ENCODE peak calls at places on chromosomes 13 and 19, in six cellular contexts. B, S, F, A, H and Z are unnamed samples.

GRCh38 chr19:2064788-2065524 is 13.9 kb upstream of the MKNK2 start:
- DNase-seq in F (no peak), S (peak), A (no peak), H (no peak), B (no peak), Z (no peak)

GRCh38 chr13:27020415-27020814 is 151.2 kb downstream of the USP12 start:
- DNase-seq in B (no peak), H (no peak), F (no peak), A (no peak), S (no peak), Z (no peak)

GRCh38 chr19:46834984-46835383 is 15.7 kb downstream of the AP2S1 start:
- DNase-seq in S (no peak), B (no peak), A (no peak), H (no peak), F (no peak), Z (no peak)

GRCh38 chr13:24511019-24511823 is 1.4 kb downstream of the PARP4 start:
- DNase-seq in A (peak), F (peak), S (no peak), B (peak), H (no peak), Z (peak)

GRCh38 chr13:108508263-108508662 is 121.1 kb upstream of the MYO16 start:
- DNase-seq in A (no peak), B (peak), F (no peak), H (no peak), S (no peak), Z (peak)

GRCh38 chr13:32135655-32136054 is 104.1 kb downstream of the FRY start:
- DNase-seq in S (no peak), H (no peak), F (no peak), A (no peak), B (peak), Z (no peak)

GRCh38 chr13:47175172-47175806 is 278.4 kb upstream of the HTR2A start:
- DNase-seq in H (no peak), S (no peak), F (peak), B (peak), A (no peak), Z (no peak)

GRCh38 chr13:99659234-99659633 is 158.0 kb downstream of the TM9SF2 start:
- DNase-seq in A (no peak), F (no peak), B (no peak), S (no peak), H (no peak), Z (no peak)

GRCh38 chr13:21297452-21297851 is 121.0 kb downstream of the MRPL57 start:
- DNase-seq in S (no peak), A (no peak), B (no peak), F (no peak), H (no peak), Z (no peak)

GRCh38 chr13:98649861-98650260 is 73.0 kb upstream of the STK24 start:
- DNase-seq in H (no peak), B (no peak), S (no peak), A (no peak), F (no peak), Z (no peak)

GRCh38 chr19:33075519-33075918 is 5.5 kb upstream of the GPATCH1 start:
- DNase-seq in B (no peak), H (no peak), F (no peak), A (no peak), S (no peak), Z (no peak)

GRCh38 chr13:25630327-25630726 is 258.6 kb downstream of the ATP8A2 start:
- DNase-seq in B (no peak), H (no peak), S (no peak), F (no peak), A (no peak), Z (no peak)

GRCh38 chr13:31067416-31068118 is 94.1 kb downstream of the HSPH1 start:
- DNase-seq in F (peak), A (no peak), S (no peak), B (peak), H (no peak), Z (no peak)

GRCh38 chr19:6425732-6426686 is 1.4 kb upstream of the KHSRP start:
- DNase-seq in A (no peak), F (no peak), S (no peak), H (no peak), B (no peak), Z (no peak)

GRCh38 chr19:45216677-45217076 is 28.5 kb downstream of the EXOC3L2 start:
- DNase-seq in F (no peak), B (no peak), A (no peak), S (no peak), H (no peak), Z (no peak)

GRCh38 chr19:17333611-17334413 is 843 bp downstream of the ANO8 start:
- DNase-seq in H (peak), B (peak), S (no peak), A (peak), F (no peak), Z (peak)

GRCh38 chr19:46508206-46508605 is 12.5 kb upstream of the PNMA8B start:
- DNase-seq in H (no peak), F (no peak), A (no peak), B (no peak), S (no peak), Z (no peak)

GRCh38 chr19:7415163-7415856 is 66.6 kb downstream of the ARHGEF18 start:
- DNase-seq in A (no peak), B (peak), F (no peak), H (no peak), S (no peak), Z (no peak)

GRCh38 chr19:7789447-7789846 is 26.4 kb downstream of the CLEC4M start:
- DNase-seq in H (no peak), A (no peak), B (no peak), S (no peak), F (no peak), Z (peak)

GRCh38 chr13:46383383-46383782 is 3.7 kb downstream of the RUBCNL start:
- DNase-seq in H (no peak), S (no peak), B (no peak), A (no peak), F (no peak), Z (no peak)

GRCh38 chr19:54523403-54523802 is 20.8 kb downstream of the LAIR2 start:
- DNase-seq in A (no peak), F (peak), H (no peak), S (no peak), B (peak), Z (no peak)

GRCh38 chr13:93730780-93731179 is 504.2 kb downstream of the GPC6 start:
- DNase-seq in H (no peak), F (no peak), A (no peak), S (no peak), B (no peak), Z (no peak)

GRCh38 chr19:46221981-46222610 is 7.4 kb upstream of the IGFL1 start:
- DNase-seq in H (no peak), F (no peak), S (no peak), A (peak), B (peak), Z (no peak)

GRCh38 chr19:29383696-29384095 is 142.1 kb upstream of the VSTM2B start:
- DNase-seq in F (no peak), B (no peak), S (no peak), A (peak), H (no peak), Z (no peak)

GRCh38 chr13:44396963-44397580 is 23.4 kb downstream of the SERP2 start:
- DNase-seq in B (no peak), H (no peak), F (no peak), A (no peak), S (peak), Z (no peak)

GRCh38 chr19:5255602-5256231 is 84.9 kb downstream of the PTPRS start:
- DNase-seq in A (no peak), B (no peak), H (no peak), S (no peak), F (no peak), Z (no peak)

GRCh38 chr13:30905932-30906383 is at the start of gene MEDAG:
- DNase-seq in B (peak), F (no peak), S (no peak), A (no peak), H (no peak), Z (no peak)

GRCh38 chr13:97369269-97369893 is 64.6 kb upstream of the RAP2A start:
- DNase-seq in H (no peak), S (no peak), A (no peak), F (no peak), B (no peak), Z (peak)

GRCh38 chr13:87884874-87885273 is 213.7 kb downstream of the SLITRK5 start:
- DNase-seq in S (peak), H (no peak), F (no peak), B (peak), A (no peak), Z (no peak)

GRCh38 chr13:45781553-45782326 is 69.8 kb downstream of the SIAH3 start:
- DNase-seq in S (peak), A (peak), H (no peak), F (no peak), B (peak), Z (no peak)

GRCh38 chr19:6639439-6639838 is 30.5 kb downstream of the TNFSF14 start:
- DNase-seq in F (no peak), B (peak), S (no peak), A (no peak), H (peak), Z (no peak)

DNA sequence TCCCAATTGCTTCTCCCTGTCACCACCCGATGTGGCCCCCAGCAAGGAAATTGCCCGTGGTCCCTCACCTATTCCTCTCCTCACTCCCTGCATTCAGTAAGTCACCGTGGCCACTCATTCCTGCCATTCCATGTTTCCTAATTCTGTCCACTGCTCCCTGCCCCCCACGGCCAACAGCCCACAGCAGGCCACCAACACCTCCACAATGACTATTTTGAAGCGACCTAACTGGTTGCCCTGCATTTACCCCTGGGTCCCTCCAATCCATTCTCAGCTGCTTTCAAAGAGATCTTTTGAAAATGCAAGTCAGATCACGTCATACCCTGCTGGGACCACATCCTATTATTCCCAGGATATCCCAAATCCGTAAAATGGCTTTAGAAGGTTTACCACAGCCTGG is 210.4 kb downstream of the DCLK1 start:
- DNase-seq in A (no peak), S (no peak), B (no peak), H (no peak), F (no peak), Z (no peak)
- TF ChIP-seq CTCF in A (no peak), S (no peak), B (no peak), H (no peak), F (no peak), Z (no peak)

GRCh38 chr19:43534305-43534612 is 1.3 kb downstream of the ZNF575 start:
- DNase-seq in B (no peak), A (no peak), H (no peak), S (no peak), F (no peak), Z (no peak)

GRCh38 chr19:43532571-43532961 is 422 bp upstream of the ZNF575 start:
- DNase-seq in A (no peak), F (no peak), B (no peak), H (no peak), S (peak), Z (peak)

GRCh38 chr19:43533546-43534304 is 737 bp downstream of the ZNF575 start:
- DNase-seq in S (peak), H (peak), A (peak), B (peak), F (peak), Z (peak)

GRCh38 chr19:43532962-43533545 is at the start of gene ZNF575:
- DNase-seq in H (peak), B (peak), F (peak), S (peak), A (peak), Z (peak)

DNA sequence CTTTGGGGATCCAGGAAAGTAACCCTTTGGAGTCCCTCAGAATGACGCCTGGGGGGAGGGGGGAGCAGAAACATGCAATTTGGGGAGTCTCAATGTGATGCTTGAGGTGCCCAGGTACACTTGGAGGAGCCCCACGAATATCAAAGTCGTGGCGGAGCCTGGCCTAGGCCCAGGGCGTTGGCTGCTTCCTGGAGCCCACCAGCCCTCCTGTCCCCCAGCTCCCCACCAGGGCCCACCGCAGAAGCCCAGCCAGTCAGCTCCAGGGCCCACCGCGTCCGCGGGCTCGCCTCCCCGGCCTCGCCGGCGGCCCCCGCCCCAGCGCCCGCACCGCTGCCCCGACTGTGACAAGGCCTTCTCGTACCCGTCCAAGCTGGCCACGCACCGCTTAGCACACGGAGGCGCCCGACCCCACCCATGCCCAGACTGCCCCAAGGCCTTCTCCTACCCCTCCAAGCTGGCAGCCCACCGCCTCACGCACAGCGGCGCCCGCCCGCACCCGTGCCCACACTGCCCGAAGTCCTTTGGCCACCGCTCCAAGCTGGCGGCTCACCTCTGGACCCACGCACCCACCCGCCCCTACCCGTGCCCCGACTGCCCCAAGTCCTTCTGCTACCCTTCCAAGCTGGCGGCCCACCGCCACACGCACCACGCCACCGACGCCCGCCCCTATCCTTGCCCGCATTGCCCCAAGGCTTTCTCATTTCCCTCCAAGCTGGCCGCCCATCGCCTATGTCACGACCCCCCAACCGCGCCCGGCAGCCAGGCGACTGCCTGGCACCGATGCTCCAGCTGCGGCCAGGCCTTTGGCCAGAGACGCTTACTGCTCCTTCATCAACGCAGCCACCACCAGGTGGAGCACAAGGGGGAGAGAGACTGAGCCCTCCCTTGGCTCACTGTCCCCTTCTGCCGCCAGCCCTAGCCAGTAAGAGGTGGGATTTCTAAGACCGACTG is 2.1 kb downstream of the ZNF575 start:
- DNase-seq in H (peak), A (no peak), F (no peak), B (peak), S (peak), Z (no peak)
- TF ChIP-seq CTCF in H (no peak), A (peak), F (peak), B (peak), S (peak), Z (peak)

DNA sequence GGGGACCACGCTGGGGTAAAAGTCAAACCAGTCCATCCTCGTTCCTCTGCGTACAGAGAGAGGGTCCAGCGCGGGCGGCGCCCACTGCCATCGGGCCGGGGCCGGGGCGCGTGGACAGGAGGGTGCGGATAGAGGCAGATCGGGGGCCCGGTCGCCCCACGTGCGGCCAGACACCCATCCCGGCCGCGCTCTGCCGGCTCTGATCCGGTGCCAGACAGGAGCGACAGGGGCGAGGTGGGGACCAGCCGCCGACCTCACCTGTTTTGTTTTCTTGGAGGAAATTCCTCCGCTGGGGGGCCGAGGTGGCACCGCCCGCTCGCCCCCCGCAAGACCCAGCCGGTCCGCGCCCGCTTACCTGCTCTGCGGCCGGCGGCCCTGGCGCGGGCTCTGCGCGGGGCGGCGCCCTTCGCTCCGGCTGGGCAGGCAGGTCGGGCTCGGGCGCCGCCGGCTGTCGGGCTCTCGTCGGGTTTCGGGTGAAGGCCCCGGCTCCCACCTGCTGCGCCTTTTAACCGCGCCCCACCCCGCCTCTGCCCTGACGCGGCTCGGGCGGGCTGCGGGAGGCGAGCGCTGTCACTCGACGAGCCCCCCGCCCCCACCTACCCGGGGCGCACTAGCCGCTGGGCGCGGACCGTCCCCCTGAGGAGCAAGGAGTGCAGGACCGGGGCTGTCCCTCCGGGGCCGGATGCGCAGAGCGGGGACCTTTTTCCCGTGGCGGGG is at the start of gene GJB6:
- DNase-seq in H (peak), B (peak), F (no peak), S (no peak), A (no peak), Z (peak)
- TF ChIP-seq CTCF in H (no peak), B (peak), F (no peak), S (no peak), A (no peak), Z (no peak)

GRCh38 chr13:106498571-106498970 is 36.9 kb downstream of the EFNB2 start:
- DNase-seq in B (no peak), A (no peak), S (no peak), H (no peak), F (no peak), Z (no peak)

GRCh38 chr13:106498158-106498557 is 37.3 kb downstream of the EFNB2 start:
- DNase-seq in B (no peak), F (no peak), A (no peak), H (no peak), S (no peak), Z (no peak)

GRCh38 chr13:106500450-106500849 is 35.0 kb downstream of the EFNB2 start:
- DNase-seq in B (no peak), A (no peak), F (no peak), H (no peak), S (no peak), Z (no peak)

GRCh38 chr13:106499113-106499512 is 36.3 kb downstream of the EFNB2 start:
- DNase-seq in A (no peak), B (no peak), F (no peak), S (no peak), H (no peak), Z (no peak)

DNA sequence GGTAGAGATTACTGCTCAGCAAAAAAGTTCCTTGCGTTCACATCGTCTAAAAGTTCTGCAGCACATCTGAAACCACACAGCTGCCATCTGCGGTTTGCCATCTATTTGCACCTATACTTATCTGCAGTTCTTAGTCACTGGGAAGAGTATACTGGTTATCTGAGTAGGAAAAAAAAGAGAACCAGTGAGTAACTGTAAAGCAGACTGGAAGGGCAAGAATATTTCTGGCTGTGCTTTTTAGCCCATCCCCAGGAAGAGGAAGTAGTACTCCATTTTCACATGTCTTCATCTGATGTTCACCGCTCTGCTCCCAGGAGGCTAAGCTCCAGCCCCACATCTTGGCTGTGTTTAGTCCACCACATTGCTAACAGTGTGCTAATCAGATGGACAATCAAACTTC is 35.6 kb downstream of the EFNB2 start:
- DNase-seq in F (no peak), B (peak), A (no peak), H (no peak), S (no peak), Z (no peak)
- TF ChIP-seq CTCF in F (no peak), B (no peak), A (no peak), H (no peak), S (no peak), Z (no peak)

DNA sequence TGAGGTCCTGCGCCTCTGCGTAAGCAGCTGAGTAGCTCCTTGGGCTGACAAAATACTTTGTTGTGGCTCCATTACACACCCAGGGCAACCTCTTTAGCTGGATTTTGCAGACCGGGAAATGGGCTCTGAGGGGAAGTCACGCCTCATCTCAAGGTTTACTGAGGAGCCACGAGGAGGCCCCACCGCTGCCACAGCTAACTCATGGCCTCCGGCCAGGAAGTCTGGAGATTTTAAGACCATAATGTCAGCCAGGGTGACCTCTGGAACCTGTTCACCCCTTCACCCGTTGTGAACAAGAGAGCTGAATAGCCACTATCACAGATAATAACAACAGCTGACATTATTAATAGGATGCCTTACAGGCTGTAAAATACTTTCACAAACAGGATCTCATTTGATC is 351.3 kb upstream of the TMTC4 start:
- DNase-seq in S (no peak), F (no peak), A (no peak), B (no peak), H (no peak), Z (no peak)
- TF ChIP-seq CTCF in S (no peak), F (no peak), A (no peak), B (no peak), H (no peak), Z (no peak)

DNA sequence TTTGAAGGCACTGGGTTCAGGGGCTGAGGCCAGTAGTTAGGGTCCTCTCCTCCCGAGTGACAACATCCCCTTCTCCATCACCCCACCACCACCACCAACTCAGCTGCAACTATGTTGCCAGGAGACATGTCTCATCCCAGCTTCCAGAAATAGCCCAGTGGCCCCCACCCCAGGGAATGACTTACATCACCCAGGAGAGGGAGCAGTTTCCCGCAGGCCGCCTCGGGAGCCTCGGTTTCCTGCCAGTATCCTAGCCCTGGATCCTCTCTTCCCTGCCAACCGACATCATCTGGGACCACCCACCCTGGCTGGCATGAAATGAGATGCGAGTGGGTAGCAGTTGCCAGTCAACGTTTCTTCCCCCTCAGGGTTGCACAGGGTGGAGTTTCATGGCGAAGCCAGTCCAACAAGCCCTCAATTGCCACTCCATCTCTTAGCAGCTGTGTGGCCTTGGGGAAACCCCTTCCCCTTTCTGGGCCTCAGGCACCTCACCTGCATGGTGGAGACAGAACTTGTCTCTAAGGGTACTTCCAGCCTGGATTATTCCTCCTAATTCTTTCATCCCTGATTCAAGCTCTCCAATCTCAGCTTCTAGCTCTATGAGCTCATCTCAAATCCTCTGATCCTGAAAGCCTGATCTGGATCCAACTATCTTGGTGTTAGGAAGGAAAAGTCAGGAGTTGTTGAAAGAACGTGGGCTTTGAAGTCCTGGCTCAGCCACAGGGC is 3.9 kb upstream of the GSK3A start:
- DNase-seq in S (peak), H (no peak), F (peak), A (no peak), B (peak), Z (no peak)
- TF ChIP-seq CTCF in S (peak), H (no peak), F (peak), A (peak), B (peak), Z (no peak)